ENCODE peak calls at places on chromosomes 16 and 17, in nine cellular contexts. K is NCI-H1436, E is GM04504, F is nephron progenitor cell, M is esophagus squamous epithelium, C is NCI-H1092 treated with DMSO at 0.1 percent for 48 hours, V is GM12865, Z is type B pancreatic cell, O is fibroblast of lung. A is an unnamed sample.

GRCh38 chr17:50865060-50865867 is 890 bp downstream of the TOB1 start:
- DNase-seq in K (peak; percentile 52), F (peak; percentile 64), O (peak; percentile 42), Z (peak; percentile 72), E (no peak), M (no peak), V (peak; percentile 66), C (peak; percentile 52), A (no peak)

GRCh38 chr16:89350701-89351380 is 133.3 kb downstream of the ZNF778 start:
- DNase-seq in O (no peak), V (no peak), Z (no peak), K (no peak), E (no peak), M (no peak), F (no peak), C (no peak), A (no peak)

GRCh38 chr17:72926171-72926570 is 166.3 kb downstream of the SLC39A11 start:
- DNase-seq in F (no peak), Z (no peak), M (no peak), E (no peak), C (no peak), O (no peak), V (no peak), K (no peak), A (no peak)

GRCh38 chr17:19414396-19415280 is 3.6 kb downstream of the RNF112 start:
- DNase-seq in O (no peak), F (no peak), V (no peak), E (no peak), M (no peak), C (no peak), Z (no peak), K (no peak), A (no peak)

GRCh38 chr16:81618187-81618586 is 160.9 kb upstream of the PLCG2 start:
- DNase-seq in K (no peak), O (no peak), Z (no peak), E (no peak), F (no peak), V (no peak), C (no peak), M (no peak), A (no peak)

GRCh38 chr16:12087901-12088364 is 111.4 kb downstream of the SNX29 start:
- DNase-seq in C (peak; percentile 15), V (no peak), F (no peak), O (no peak), Z (no peak), K (peak; percentile 35), M (no peak), E (no peak), A (no peak)

GRCh38 chr17:4019400-4019799 is 55.2 kb upstream of the ATP2A3 start:
- DNase-seq in K (no peak), E (no peak), F (no peak), V (no peak), O (no peak), C (no peak), M (no peak), Z (no peak), A (no peak)

GRCh38 chr17:15920758-15921239 is 24.1 kb upstream of the ADORA2B start:
- DNase-seq in F (no peak), O (peak; percentile 91), C (no peak), V (no peak), E (peak; percentile 55), K (no peak), M (no peak), Z (no peak), A (peak; percentile 90)

GRCh38 chr17:47205419-47205963 is 3.7 kb upstream of the MYL4 start:
- DNase-seq in M (no peak), O (peak; percentile 50), F (peak; percentile 31), V (peak; percentile 90), E (no peak), C (no peak), K (peak; percentile 61), Z (no peak), A (peak; percentile 85)

GRCh38 chr17:64692187-64692586 is 30.1 kb upstream of the SMURF2 start:
- DNase-seq in V (no peak), Z (no peak), K (no peak), O (peak; percentile 68), E (no peak), M (no peak), F (no peak), C (no peak), A (no peak)

GRCh38 chr16:64846966-64847365 is 274.9 kb downstream of the CDH11 start:
- DNase-seq in V (no peak), O (no peak), Z (no peak), M (no peak), F (no peak), C (no peak), K (no peak), E (no peak), A (no peak)

GRCh38 chr16:85321856-85322271 is 209.6 kb upstream of the CIBAR2 start:
- DNase-seq in M (no peak), V (no peak), K (no peak), C (peak; percentile 31), E (peak; percentile 96), Z (no peak), O (peak; percentile 99), F (no peak), A (peak; percentile 94)

GRCh38 chr17:82497483-82498405 is 21.8 kb upstream of the FOXK2 start:
- DNase-seq in K (no peak), O (peak; percentile 49), E (no peak), F (peak; percentile 54), Z (no peak), V (peak; percentile 66), C (peak; percentile 54), M (no peak), A (peak; percentile 74)

GRCh38 chr17:48241131-48241591 is 133.6 kb downstream of the SNX11 start:
- DNase-seq in E (peak; percentile 77), C (peak; percentile 51), F (peak; percentile 46), O (peak; percentile 66), V (peak; percentile 85), Z (no peak), K (no peak), M (no peak), A (peak; percentile 86)

GRCh38 chr17:4006165-4006589 is 41.9 kb upstream of the ATP2A3 start:
- DNase-seq in E (no peak), Z (no peak), M (no peak), V (peak; percentile 67), K (no peak), O (no peak), F (no peak), C (no peak), A (no peak)

GRCh38 chr17:73575470-73576235 is 68.6 kb downstream of the SDK2 start:
- DNase-seq in K (peak; percentile 52), E (no peak), C (no peak), V (no peak), F (no peak), O (no peak), M (no peak), Z (no peak), A (no peak)

GRCh38 chr17:27466748-27467375 is 10.6 kb downstream of the KSR1 start:
- DNase-seq in C (no peak), K (no peak), V (peak; percentile 95), F (no peak), M (no peak), E (no peak), O (no peak), Z (no peak), A (no peak)

GRCh38 chr17:51508048-51508447 is 247.7 kb downstream of the UTP18 start:
- DNase-seq in E (no peak), M (no peak), Z (no peak), K (no peak), F (no peak), O (no peak), C (peak; percentile 27), V (no peak), A (no peak)

GRCh38 chr17:8176998-8177731 is 985 bp upstream of the TMEM107 start:
- DNase-seq in V (no peak), E (no peak), M (no peak), O (no peak), Z (no peak), F (no peak), C (no peak), K (no peak), A (no peak)

GRCh38 chr17:5516060-5516792 is 29.9 kb downstream of the MIS12 start:
- DNase-seq in V (no peak), C (no peak), E (peak; percentile 94), M (no peak), F (no peak), Z (no peak), K (no peak), O (peak; percentile 94), A (peak; percentile 96)

GRCh38 chr16:46648656-46649055 is 27.5 kb upstream of the SHCBP1 start:
- DNase-seq in V (no peak), K (no peak), M (no peak), Z (no peak), F (no peak), C (no peak), E (no peak), O (no peak), A (no peak)

GRCh38 chr16:57984443-57985203 is 13.7 kb upstream of the CNGB1 start:
- DNase-seq in Z (peak; percentile 96), E (no peak), K (no peak), V (peak; percentile 88), F (peak; percentile 99), O (peak; percentile 70), C (no peak), M (peak; percentile 26), A (no peak)

GRCh38 chr16:27222499-27223225 is 19.3 kb downstream of the KDM8 start:
- DNase-seq in C (peak; percentile 47), Z (no peak), F (no peak), V (no peak), E (peak; percentile 92), O (peak; percentile 80), K (no peak), M (no peak), A (no peak)

GRCh38 chr16:13697013-13697412 is 222.9 kb upstream of the ERCC4 start:
- DNase-seq in Z (no peak), K (no peak), C (no peak), V (no peak), M (no peak), F (no peak), O (no peak), E (no peak), A (no peak)

GRCh38 chr16:22356930-22357634 is 17.3 kb downstream of the CDR2 start:
- DNase-seq in M (no peak), E (no peak), O (no peak), C (no peak), V (no peak), K (no peak), Z (no peak), F (no peak), A (no peak)

A was measured in SJSA1.